ENCODE peak calls at places on chromosome 9, in ten cellular contexts. One of them, this sample, is unnamed.

GRCh38 chr9:128690684-128691034 is 1.6 kb downstream of the SET start:
- DNase-seq in epithelial cell of esophagus: no peak
- DNase-seq in colonic mucosa: no peak
- DNase-seq in OCI-LY7: no peak
- DNase-seq in left ventricle myocardium inferior: no peak
- DNase-seq in fibroblast of the aortic adventitia: no peak
- DNase-seq in cardiac fibroblast: no peak
- DNase-seq in lung: no peak
- DNase-seq in foreskin fibroblast: no peak
- DNase-seq in BJ: no peak
- DNase-seq in this sample: no peak

GRCh38 chr9:83669067-83669466 is 38.7 kb downstream of the UBQLN1 start:
- DNase-seq in epithelial cell of esophagus: peak
- DNase-seq in colonic mucosa: no peak
- DNase-seq in OCI-LY7: no peak
- DNase-seq in left ventricle myocardium inferior: no peak
- DNase-seq in fibroblast of the aortic adventitia: no peak
- DNase-seq in cardiac fibroblast: no peak
- DNase-seq in lung: no peak
- DNase-seq in foreskin fibroblast: no peak
- DNase-seq in BJ: no peak
- DNase-seq in this sample: peak

GRCh38 chr9:110602281-110602680 is 22.7 kb upstream of the SVEP1 start:
- DNase-seq in epithelial cell of esophagus: peak
- DNase-seq in colonic mucosa: no peak
- DNase-seq in OCI-LY7: no peak
- DNase-seq in left ventricle myocardium inferior: no peak
- DNase-seq in fibroblast of the aortic adventitia: no peak
- DNase-seq in cardiac fibroblast: no peak
- DNase-seq in lung: no peak
- DNase-seq in foreskin fibroblast: peak
- DNase-seq in BJ: no peak
- DNase-seq in this sample: peak

GRCh38 chr9:32395483-32396216 is 11.2 kb downstream of the ACO1 start:
- DNase-seq in epithelial cell of esophagus: peak
- DNase-seq in colonic mucosa: no peak
- DNase-seq in OCI-LY7: no peak
- DNase-seq in left ventricle myocardium inferior: peak
- DNase-seq in fibroblast of the aortic adventitia: peak
- DNase-seq in cardiac fibroblast: peak
- DNase-seq in lung: no peak
- DNase-seq in foreskin fibroblast: peak
- DNase-seq in BJ: peak
- DNase-seq in this sample: peak

GRCh38 chr9:84314306-84314705 is 26.3 kb downstream of the SLC28A3 start:
- DNase-seq in epithelial cell of esophagus: no peak
- DNase-seq in colonic mucosa: no peak
- DNase-seq in OCI-LY7: no peak
- DNase-seq in left ventricle myocardium inferior: no peak
- DNase-seq in fibroblast of the aortic adventitia: no peak
- DNase-seq in cardiac fibroblast: no peak
- DNase-seq in lung: no peak
- DNase-seq in foreskin fibroblast: no peak
- DNase-seq in BJ: no peak
- DNase-seq in this sample: peak

GRCh38 chr9:129182625-129183494 is 4.8 kb upstream of the IER5L start:
- DNase-seq in epithelial cell of esophagus: no peak
- DNase-seq in colonic mucosa: peak
- DNase-seq in OCI-LY7: no peak
- DNase-seq in left ventricle myocardium inferior: no peak
- DNase-seq in fibroblast of the aortic adventitia: peak
- DNase-seq in cardiac fibroblast: peak
- DNase-seq in lung: no peak
- DNase-seq in foreskin fibroblast: no peak
- DNase-seq in BJ: no peak
- DNase-seq in this sample: no peak

GRCh38 chr9:134891016-134891589 is 10.5 kb downstream of the FCN2 start:
- DNase-seq in epithelial cell of esophagus: no peak
- DNase-seq in colonic mucosa: no peak
- DNase-seq in OCI-LY7: no peak
- DNase-seq in left ventricle myocardium inferior: no peak
- DNase-seq in fibroblast of the aortic adventitia: peak
- DNase-seq in cardiac fibroblast: peak
- DNase-seq in lung: no peak
- DNase-seq in foreskin fibroblast: no peak
- DNase-seq in BJ: no peak
- DNase-seq in this sample: no peak

GRCh38 chr9:115649991-115650472 is 503.6 kb upstream of the PAPPA start:
- DNase-seq in epithelial cell of esophagus: no peak
- DNase-seq in colonic mucosa: peak
- DNase-seq in OCI-LY7: no peak
- DNase-seq in left ventricle myocardium inferior: peak
- DNase-seq in fibroblast of the aortic adventitia: peak
- DNase-seq in cardiac fibroblast: peak
- DNase-seq in lung: peak
- DNase-seq in foreskin fibroblast: peak
- DNase-seq in BJ: peak
- DNase-seq in this sample: peak

GRCh38 chr9:131860430-131860829 is 120.6 kb upstream of the RAPGEF1 start:
- DNase-seq in epithelial cell of esophagus: no peak
- DNase-seq in colonic mucosa: no peak
- DNase-seq in OCI-LY7: no peak
- DNase-seq in left ventricle myocardium inferior: no peak
- DNase-seq in fibroblast of the aortic adventitia: no peak
- DNase-seq in cardiac fibroblast: no peak
- DNase-seq in lung: no peak
- DNase-seq in foreskin fibroblast: no peak
- DNase-seq in BJ: no peak
- DNase-seq in this sample: no peak

GRCh38 chr9:1332161-1332560 is 282.0 kb downstream of the DMRT2 start:
- DNase-seq in epithelial cell of esophagus: peak
- DNase-seq in colonic mucosa: no peak
- DNase-seq in OCI-LY7: no peak
- DNase-seq in left ventricle myocardium inferior: no peak
- DNase-seq in fibroblast of the aortic adventitia: no peak
- DNase-seq in cardiac fibroblast: peak
- DNase-seq in lung: no peak
- DNase-seq in foreskin fibroblast: no peak
- DNase-seq in BJ: no peak
- DNase-seq in this sample: peak

GRCh38 chr9:137439158-137439714 is 1.9 kb downstream of the ENTPD8 start:
- DNase-seq in epithelial cell of esophagus: no peak
- DNase-seq in colonic mucosa: no peak
- DNase-seq in OCI-LY7: no peak
- DNase-seq in left ventricle myocardium inferior: no peak
- DNase-seq in fibroblast of the aortic adventitia: no peak
- DNase-seq in cardiac fibroblast: no peak
- DNase-seq in lung: no peak
- DNase-seq in foreskin fibroblast: no peak
- DNase-seq in BJ: no peak
- DNase-seq in this sample: no peak
- H3K4me3 ChIP-seq in epithelial cell of esophagus: no peak
- H3K4me3 ChIP-seq in colonic mucosa: no peak
- H3K4me3 ChIP-seq in OCI-LY7: no peak
- H3K4me3 ChIP-seq in left ventricle myocardium inferior: no peak
- H3K4me3 ChIP-seq in fibroblast of the aortic adventitia: no peak
- H3K4me3 ChIP-seq in cardiac fibroblast: no peak
- H3K4me3 ChIP-seq in lung: no peak
- H3K4me3 ChIP-seq in foreskin fibroblast: no peak
- H3K4me3 ChIP-seq in BJ: no peak
- H3K4me3 ChIP-seq in this sample: no peak

GRCh38 chr9:35193762-35194161 is 32.0 kb downstream of the UNC13B start:
- DNase-seq in epithelial cell of esophagus: no peak
- DNase-seq in colonic mucosa: no peak
- DNase-seq in OCI-LY7: peak
- DNase-seq in left ventricle myocardium inferior: no peak
- DNase-seq in fibroblast of the aortic adventitia: peak
- DNase-seq in cardiac fibroblast: peak
- DNase-seq in lung: no peak
- DNase-seq in foreskin fibroblast: no peak
- DNase-seq in BJ: no peak
- DNase-seq in this sample: no peak
- TF ChIP-seq CTCF in epithelial cell of esophagus: no peak
- TF ChIP-seq CTCF in colonic mucosa: no peak
- TF ChIP-seq CTCF in OCI-LY7: peak
- TF ChIP-seq CTCF in left ventricle myocardium inferior: peak
- TF ChIP-seq CTCF in fibroblast of the aortic adventitia: no peak
- TF ChIP-seq CTCF in cardiac fibroblast: peak
- TF ChIP-seq CTCF in lung: no peak
- TF ChIP-seq CTCF in foreskin fibroblast: no peak
- TF ChIP-seq CTCF in BJ: no peak
- TF ChIP-seq CTCF in this sample: no peak

DNA sequence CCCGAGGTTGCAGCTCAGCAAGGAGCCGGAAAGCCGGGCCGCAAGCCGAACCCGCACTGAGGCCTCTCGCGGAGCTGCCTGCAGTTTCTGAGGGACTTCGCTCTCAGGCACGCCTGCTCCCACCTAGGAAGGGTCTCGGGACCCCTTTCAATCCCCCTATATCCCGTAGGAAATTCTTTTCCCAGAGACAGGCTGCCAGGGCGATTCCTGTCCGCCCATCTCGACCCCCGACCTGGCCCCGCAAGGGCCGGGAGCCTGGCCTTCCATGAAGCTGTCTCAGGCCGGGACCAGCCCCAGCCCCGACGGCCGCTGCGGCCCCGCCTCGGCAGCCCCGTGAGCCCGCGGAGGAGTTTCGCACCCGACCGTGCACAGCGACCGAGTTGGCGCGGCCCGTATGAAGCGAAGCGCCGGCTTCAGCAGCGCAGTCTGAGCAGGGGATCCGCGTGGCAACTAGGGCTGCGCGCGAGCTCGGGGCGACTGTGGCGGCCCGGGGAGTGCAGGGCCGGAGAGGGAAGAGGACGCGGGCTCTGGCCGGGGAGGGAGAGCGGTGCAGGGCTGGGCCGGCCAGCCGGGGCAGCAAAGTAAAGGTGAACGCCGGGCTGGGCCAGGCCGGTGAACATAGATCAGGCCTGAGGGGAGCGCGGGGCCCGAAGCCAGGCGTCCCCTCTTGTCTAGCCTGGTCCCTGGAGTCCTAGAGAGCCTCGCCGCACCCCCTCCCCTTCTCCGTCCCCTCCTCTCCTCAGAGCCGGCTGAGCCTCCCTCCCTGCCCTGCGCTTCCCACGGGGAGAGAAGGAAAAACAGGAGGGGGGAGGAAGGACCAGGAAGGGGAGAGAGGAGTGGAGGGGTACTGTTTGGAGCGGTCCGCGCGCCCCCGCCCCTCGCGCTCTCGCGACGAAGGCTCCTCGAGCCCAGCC is 879 bp upstream of the PRDM12 start:
- DNase-seq in epithelial cell of esophagus: no peak
- DNase-seq in colonic mucosa: no peak
- DNase-seq in OCI-LY7: no peak
- DNase-seq in left ventricle myocardium inferior: no peak
- DNase-seq in fibroblast of the aortic adventitia: no peak
- DNase-seq in cardiac fibroblast: no peak
- DNase-seq in lung: no peak
- DNase-seq in foreskin fibroblast: no peak
- DNase-seq in BJ: no peak
- DNase-seq in this sample: no peak
- H3K4me3 ChIP-seq in epithelial cell of esophagus: no peak
- H3K4me3 ChIP-seq in colonic mucosa: peak
- H3K4me3 ChIP-seq in OCI-LY7: no peak
- H3K4me3 ChIP-seq in left ventricle myocardium inferior: peak
- H3K4me3 ChIP-seq in fibroblast of the aortic adventitia: no peak
- H3K4me3 ChIP-seq in cardiac fibroblast: no peak
- H3K4me3 ChIP-seq in lung: no peak
- H3K4me3 ChIP-seq in foreskin fibroblast: no peak
- H3K4me3 ChIP-seq in BJ: no peak
- H3K4me3 ChIP-seq in this sample: no peak

GRCh38 chr9:8860925-8861324 is 1061.3 kb upstream of the DMAC1 start:
- DNase-seq in epithelial cell of esophagus: no peak
- DNase-seq in colonic mucosa: no peak
- DNase-seq in OCI-LY7: no peak
- DNase-seq in left ventricle myocardium inferior: no peak
- DNase-seq in fibroblast of the aortic adventitia: peak
- DNase-seq in cardiac fibroblast: peak
- DNase-seq in lung: no peak
- DNase-seq in foreskin fibroblast: no peak
- DNase-seq in BJ: no peak
- DNase-seq in this sample: no peak
- TF ChIP-seq CTCF in epithelial cell of esophagus: no peak
- TF ChIP-seq CTCF in colonic mucosa: no peak
- TF ChIP-seq CTCF in OCI-LY7: no peak
- TF ChIP-seq CTCF in left ventricle myocardium inferior: no peak
- TF ChIP-seq CTCF in fibroblast of the aortic adventitia: peak
- TF ChIP-seq CTCF in cardiac fibroblast: peak
- TF ChIP-seq CTCF in lung: no peak
- TF ChIP-seq CTCF in foreskin fibroblast: no peak
- TF ChIP-seq CTCF in BJ: no peak
- TF ChIP-seq CTCF in this sample: no peak

DNA sequence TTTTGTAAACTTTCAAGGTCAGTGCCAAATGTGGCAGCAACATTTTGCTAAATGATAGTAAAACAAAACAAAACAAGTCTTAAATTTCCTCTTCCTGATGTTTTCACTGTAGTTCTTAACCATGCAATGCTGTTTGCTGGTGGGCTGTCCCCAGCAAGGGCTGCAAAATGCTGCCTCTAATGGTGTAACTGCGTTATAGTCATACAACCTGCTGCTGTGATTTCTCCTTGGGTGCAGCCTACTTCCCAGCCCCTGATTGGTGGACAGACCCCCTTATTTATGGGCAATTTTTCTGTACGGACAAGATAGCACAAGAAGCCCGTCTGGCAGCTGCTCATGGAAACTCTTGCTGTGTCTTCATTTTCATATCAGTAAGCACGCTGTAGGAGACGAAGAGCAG is 26.6 kb upstream of the PIP5K1B start:
- DNase-seq in epithelial cell of esophagus: no peak
- DNase-seq in colonic mucosa: no peak
- DNase-seq in OCI-LY7: peak
- DNase-seq in left ventricle myocardium inferior: no peak
- DNase-seq in fibroblast of the aortic adventitia: no peak
- DNase-seq in cardiac fibroblast: no peak
- DNase-seq in lung: no peak
- DNase-seq in foreskin fibroblast: no peak
- DNase-seq in BJ: no peak
- DNase-seq in this sample: no peak
- H3K4me3 ChIP-seq in epithelial cell of esophagus: no peak
- H3K4me3 ChIP-seq in colonic mucosa: no peak
- H3K4me3 ChIP-seq in OCI-LY7: no peak
- H3K4me3 ChIP-seq in left ventricle myocardium inferior: no peak
- H3K4me3 ChIP-seq in fibroblast of the aortic adventitia: no peak
- H3K4me3 ChIP-seq in cardiac fibroblast: no peak
- H3K4me3 ChIP-seq in lung: no peak
- H3K4me3 ChIP-seq in foreskin fibroblast: no peak
- H3K4me3 ChIP-seq in BJ: no peak
- H3K4me3 ChIP-seq in this sample: no peak

DNA sequence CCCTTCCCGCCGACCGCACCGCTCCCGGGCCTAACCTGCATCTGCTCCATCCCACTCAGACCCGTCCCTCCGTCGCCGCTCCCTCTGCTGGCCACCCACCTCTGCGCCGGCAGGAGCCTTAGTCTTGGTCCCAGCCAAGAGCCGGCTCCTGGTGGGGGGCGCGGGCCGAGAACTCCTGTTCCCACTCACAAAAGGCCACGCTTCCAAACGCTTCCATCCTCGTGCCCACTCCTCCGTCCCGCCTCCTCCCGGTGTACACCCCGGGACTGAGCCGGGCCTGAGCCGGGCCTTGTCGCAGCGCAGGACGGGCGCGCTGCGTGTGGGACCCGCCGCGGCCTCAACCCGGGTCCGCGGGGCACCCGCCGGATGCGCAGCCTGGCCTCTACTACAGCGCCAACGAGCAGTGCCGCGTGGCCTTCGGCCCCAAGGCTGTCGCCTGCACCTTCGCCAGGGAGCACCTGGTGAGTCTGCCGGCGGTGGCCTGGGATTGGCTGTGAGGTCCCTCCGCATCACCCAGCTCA is 7.5 kb downstream of the ADAMTS13 start:
- DNase-seq in epithelial cell of esophagus: peak
- DNase-seq in colonic mucosa: peak
- DNase-seq in OCI-LY7: no peak
- DNase-seq in left ventricle myocardium inferior: no peak
- DNase-seq in fibroblast of the aortic adventitia: no peak
- DNase-seq in cardiac fibroblast: peak
- DNase-seq in lung: no peak
- DNase-seq in foreskin fibroblast: no peak
- DNase-seq in BJ: no peak
- DNase-seq in this sample: no peak
- TF ChIP-seq CTCF in epithelial cell of esophagus: peak
- TF ChIP-seq CTCF in colonic mucosa: peak
- TF ChIP-seq CTCF in OCI-LY7: no peak
- TF ChIP-seq CTCF in left ventricle myocardium inferior: peak
- TF ChIP-seq CTCF in fibroblast of the aortic adventitia: peak
- TF ChIP-seq CTCF in cardiac fibroblast: peak
- TF ChIP-seq CTCF in lung: no peak
- TF ChIP-seq CTCF in foreskin fibroblast: peak
- TF ChIP-seq CTCF in BJ: peak
- TF ChIP-seq CTCF in this sample: peak